ENCODE peak calls at places on chromosomes 11 and 22, in ten cellular contexts. D is A549, U is PC-9, Z is spleen, H is epithelial cell of esophagus, K is BJ, J is suprapubic skin, A is heart left ventricle, S is heart right ventricle, W is kidney. T is an unnamed sample.

GRCh38 chr11:22347857-22348496 is 9.8 kb downstream of the SLC17A6 start:
- DNase-seq in H (no peak), U (no peak), J (no peak), Z (no peak), A (no peak), D (no peak), S (no peak), K (no peak), W (no peak), T (no peak)

GRCh38 chr22:22158965-22159364 is 85.6 kb upstream of the VPREB1 start:
- DNase-seq in W (no peak), A (no peak), K (no peak), S (no peak), D (no peak), U (no peak), Z (no peak), J (no peak), H (no peak), T (no peak)

GRCh38 chr11:47856186-47856585 is 8.0 kb upstream of the NUP160 start:
- DNase-seq in W (no peak), U (no peak), Z (no peak), J (no peak), S (no peak), H (peak), K (no peak), D (no peak), A (no peak), T (no peak)

GRCh38 chr22:23315341-23315917 is 135.1 kb downstream of the BCR start:
- DNase-seq in U (no peak), D (peak), A (peak), W (no peak), Z (peak), H (peak), J (no peak), S (peak), K (no peak), T (no peak)

GRCh38 chr11:100777736-100778135 is 90.6 kb downstream of the ARHGAP42 start:
- DNase-seq in K (no peak), S (no peak), U (peak), J (no peak), H (no peak), A (no peak), W (no peak), Z (no peak), D (no peak), T (no peak)

GRCh38 chr22:31488346-31488883 is 1.2 kb downstream of the EIF4ENIF1 start:
- DNase-seq in J (no peak), A (no peak), H (no peak), U (no peak), Z (no peak), D (no peak), W (no peak), S (no peak), K (no peak), T (no peak)

GRCh38 chr22:35230839-35231584 is 26.3 kb upstream of the HMGXB4 start:
- DNase-seq in D (no peak), W (no peak), K (no peak), H (no peak), J (no peak), U (no peak), S (no peak), A (no peak), Z (no peak), T (no peak)

GRCh38 chr22:21797444-21798221 is 62.0 kb upstream of the YPEL1 start:
- DNase-seq in Z (no peak), A (no peak), H (no peak), J (no peak), D (no peak), K (peak), U (no peak), W (no peak), S (no peak), T (no peak)

GRCh38 chr11:28615542-28615941 is 507.4 kb downstream of the METTL15 start:
- DNase-seq in D (no peak), K (no peak), W (no peak), H (no peak), Z (no peak), S (no peak), J (no peak), A (no peak), U (no peak), T (no peak)

GRCh38 chr22:27719535-27720227 is 81.9 kb downstream of the MN1 start:
- DNase-seq in H (peak), U (no peak), K (no peak), J (no peak), S (peak), Z (peak), W (no peak), D (no peak), A (no peak), T (no peak)

GRCh38 chr11:36311926-36312592 is 16.0 kb downstream of the PRR5L start:
- DNase-seq in U (no peak), A (no peak), W (no peak), J (no peak), K (no peak), H (peak), Z (no peak), S (no peak), D (no peak), T (no peak)

GRCh38 chr11:18650859-18651557 is 16.9 kb upstream of the SPTY2D1 start:
- DNase-seq in H (peak), S (no peak), A (no peak), J (no peak), Z (no peak), D (no peak), W (no peak), U (peak), K (no peak), T (no peak)

GRCh38 chr22:36977401-36977861 is 41.8 kb downstream of the TST start:
- DNase-seq in U (no peak), D (peak), H (no peak), W (peak), A (peak), Z (peak), K (no peak), S (peak), J (no peak), T (no peak)

GRCh38 chr22:25700996-25701815 is 40.8 kb upstream of the MYO18B start:
- DNase-seq in J (no peak), Z (no peak), H (no peak), K (peak), W (no peak), S (peak), D (no peak), U (no peak), A (no peak), T (no peak)

GRCh38 chr22:39940757-39941305 is 19.4 kb upstream of the TMA7B start:
- DNase-seq in U (no peak), H (peak), Z (no peak), K (no peak), D (no peak), W (no peak), A (no peak), S (no peak), J (no peak), T (no peak)

GRCh38 chr22:42892571-42893316 is 35.7 kb upstream of the ARFGAP3 start:
- DNase-seq in S (no peak), A (no peak), W (no peak), H (no peak), Z (peak), K (no peak), U (no peak), J (no peak), D (no peak), T (no peak)

GRCh38 chr11:113725883-113726405 is 19.8 kb upstream of the TMPRSS5 start:
- DNase-seq in W (no peak), U (no peak), K (no peak), Z (no peak), A (no peak), S (no peak), D (no peak), J (no peak), H (no peak), T (no peak)

GRCh38 chr22:49086181-49086580 is 741.5 kb downstream of the BRD1 start:
- DNase-seq in K (no peak), J (no peak), H (no peak), W (peak), U (no peak), D (no peak), A (no peak), Z (no peak), S (no peak), T (no peak)

GRCh38 chr11:105673089-105673488 is 63.2 kb downstream of the GRIA4 start:
- DNase-seq in D (no peak), A (no peak), J (no peak), W (no peak), S (peak), U (no peak), H (peak), Z (no peak), K (no peak), T (no peak)

GRCh38 chr11:3222003-3222855 is 3.6 kb upstream of the MRGPRG start:
- DNase-seq in D (no peak), Z (peak), K (no peak), H (no peak), J (peak), W (peak), U (no peak), S (no peak), A (no peak), T (no peak)

GRCh38 chr11:117824571-117825537 is at the start of gene FXYD2:
- DNase-seq in K (no peak), Z (peak), J (peak), U (no peak), W (peak), H (peak), A (peak), S (peak), D (no peak), T (no peak)

GRCh38 chr11:40130427-40130826 is 1329.0 kb downstream of the LRRC4C start:
- DNase-seq in U (no peak), H (no peak), S (no peak), W (no peak), J (no peak), A (no peak), Z (no peak), K (no peak), D (no peak), T (no peak)

GRCh38 chr22:45925811-45926351 is 51.1 kb downstream of the WNT7B start:
- DNase-seq in U (no peak), J (no peak), K (no peak), W (no peak), H (peak), A (no peak), S (no peak), D (no peak), Z (no peak), T (no peak)

GRCh38 chr11:34356576-34356917 is 1.3 kb downstream of the ABTB2 start:
- DNase-seq in S (no peak), D (no peak), K (no peak), J (no peak), Z (no peak), A (no peak), H (peak), W (peak), U (peak), T (no peak)

GRCh38 chr11:77762426-77762825 is 58.1 kb downstream of the RSF1 start:
- DNase-seq in W (no peak), U (no peak), A (no peak), D (no peak), S (no peak), J (no peak), Z (no peak), H (peak), K (no peak), T (no peak)

GRCh38 chr11:102322560-102322959 is 5.3 kb downstream of the BIRC3 start:
- DNase-seq in K (no peak), S (no peak), U (no peak), A (no peak), H (no peak), Z (no peak), W (no peak), J (no peak), D (no peak), T (no peak)
- H3K4me3 ChIP-seq in K (no peak), S (peak), U (no peak), A (peak), H (no peak), Z (peak), W (no peak), J (no peak), D (peak), T (no peak)

GRCh38 chr11:124483422-124483821 is 37.9 kb upstream of the OR8B8 start:
- DNase-seq in J (no peak), Z (no peak), K (no peak), A (no peak), S (no peak), H (no peak), W (no peak), D (no peak), U (no peak), T (no peak)
- TF ChIP-seq CTCF in J (no peak), Z (no peak), K (no peak), A (no peak), S (no peak), H (no peak), W (no peak), D (no peak), U (no peak), T (no peak)

GRCh38 chr11:9573775-9574555 is 495 bp downstream of the WEE1 start:
- DNase-seq in A (peak), Z (peak), H (no peak), S (peak), J (peak), D (peak), K (no peak), W (peak), U (no peak), T (no peak)
- H3K4me3 ChIP-seq in A (peak), Z (peak), H (peak), S (peak), J (peak), D (peak), K (peak), W (peak), U (peak), T (peak)

DNA sequence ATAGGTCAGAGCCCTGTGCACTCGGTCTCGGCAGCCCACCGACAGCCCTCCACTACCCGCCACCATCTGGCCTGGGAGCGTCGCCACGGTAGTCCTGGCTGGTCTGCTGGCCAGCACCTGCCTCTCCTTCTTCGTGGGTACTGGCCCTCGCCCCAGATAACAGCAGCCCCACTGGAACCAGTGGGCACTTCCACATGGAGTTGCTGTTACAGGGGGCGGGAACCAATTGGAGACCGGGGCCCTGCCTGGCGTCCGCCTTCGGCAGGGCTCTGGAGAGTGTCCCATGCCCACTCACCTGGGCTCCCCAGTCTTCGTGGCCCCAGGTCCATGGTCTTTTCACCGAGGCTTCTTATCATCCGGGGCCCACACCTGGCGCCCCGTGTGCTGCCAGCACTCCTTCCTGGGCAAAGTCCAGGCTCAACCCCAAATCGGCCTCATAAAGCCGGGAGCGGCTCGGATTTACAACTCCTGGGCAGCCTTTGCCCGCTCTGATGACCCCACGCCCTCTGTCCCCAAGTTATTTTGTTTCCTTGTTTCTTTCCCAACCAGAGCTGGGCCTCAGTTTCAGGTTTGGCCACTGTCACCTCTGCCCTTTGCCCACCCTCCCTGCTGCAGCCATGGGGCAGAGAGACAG is 12.9 kb upstream of the EHD1 start:
- DNase-seq in D (no peak), H (no peak), K (no peak), Z (no peak), S (no peak), J (no peak), U (no peak), A (no peak), W (peak), T (no peak)
- TF ChIP-seq CTCF in D (no peak), H (no peak), K (no peak), Z (no peak), S (no peak), J (no peak), U (no peak), A (no peak), W (no peak), T (no peak)

GRCh38 chr22:50626856-50627451 is 998 bp downstream of the ARSA start:
- DNase-seq in D (no peak), K (no peak), H (no peak), A (no peak), W (peak), J (peak), S (no peak), Z (peak), U (peak), T (no peak)
- H3K4me3 ChIP-seq in D (peak), K (peak), H (peak), A (peak), W (peak), J (peak), S (peak), Z (peak), U (peak), T (peak)